ENCODE peak calls at places on chromosomes 6 and 20, in seven cellular contexts. N, W, L, T, V, I and C are unnamed samples.

GRCh38 chr6:88958842-88959241 is 4.6 kb downstream of the RNGTT start:
- DNase-seq in V (no peak), I (no peak), T (no peak), N (no peak), W (no peak), L (no peak), C (no peak)

GRCh38 chr6:90409700-90410099 is 113.1 kb upstream of the BACH2 start:
- DNase-seq in T (no peak), I (no peak), N (no peak), L (no peak), W (no peak), V (no peak), C (no peak)

GRCh38 chr6:18053555-18054445 is 66.4 kb upstream of the KIF13A start:
- DNase-seq in I (no peak), L (no peak), V (no peak), N (no peak), W (no peak), T (no peak), C (no peak)

GRCh38 chr6:54214286-54214685 is 94.0 kb upstream of the TINAG start:
- DNase-seq in L (no peak), V (no peak), N (no peak), W (no peak), I (no peak), T (no peak), C (no peak)

GRCh38 chr20:4153251-4153650 is 137.9 kb upstream of the RNF24 start:
- DNase-seq in L (no peak), I (no peak), N (no peak), W (no peak), T (no peak), V (no peak), C (no peak)

GRCh38 chr20:56247954-56248782 is at the start of gene MC3R:
- DNase-seq in V (peak; percentile 75), W (no peak), N (no peak), I (peak; percentile 30), L (no peak), T (peak; percentile 17), C (peak; percentile 55)

GRCh38 chr6:156934054-156934424 is 156.9 kb downstream of the ARID1B start:
- DNase-seq in N (no peak), L (no peak), T (no peak), I (no peak), W (no peak), V (no peak), C (no peak)

GRCh38 chr6:82783587-82784253 is 281.9 kb downstream of the UBE3D start:
- DNase-seq in I (peak; percentile 5), L (no peak), T (no peak), N (no peak), V (peak; percentile 29), W (no peak), C (peak; percentile 70)

GRCh38 chr6:134165827-134166226 is 113.4 kb upstream of the SLC2A12 start:
- DNase-seq in L (no peak), T (no peak), W (no peak), N (no peak), I (no peak), V (no peak), C (no peak)

GRCh38 chr20:17504898-17505663 is 26.1 kb downstream of the BFSP1 start:
- DNase-seq in W (no peak), I (peak; percentile 43), N (no peak), L (peak; percentile 9), T (peak; percentile 58), V (peak; percentile 78), C (peak; percentile 70)

GRCh38 chr6:85579581-85579980 is 14.1 kb downstream of the SNX14 start:
- DNase-seq in W (no peak), N (no peak), V (no peak), L (no peak), I (no peak), T (no peak), C (no peak)

GRCh38 chr6:11277275-11278206 is 45.1 kb upstream of the NEDD9 start:
- DNase-seq in N (no peak), T (peak; percentile 36), I (no peak), W (no peak), V (peak; percentile 96), L (no peak), C (no peak)

GRCh38 chr20:62351469-62352401 is 15.4 kb downstream of the LAMA5 start:
- DNase-seq in V (no peak), I (no peak), W (no peak), T (no peak), N (no peak), L (no peak), C (no peak)

GRCh38 chr20:47305667-47306066 is 50.8 kb downstream of the ZMYND8 start:
- DNase-seq in T (no peak), I (no peak), V (no peak), L (no peak), W (no peak), N (no peak), C (no peak)

GRCh38 chr6:127328043-127328442 is 15.4 kb downstream of the ECHDC1 start:
- DNase-seq in T (no peak), V (no peak), W (no peak), L (no peak), I (no peak), N (no peak), C (no peak)

GRCh38 chr6:117270121-117270959 is 5.0 kb downstream of the VGLL2 start:
- DNase-seq in L (no peak), I (peak; percentile 65), T (peak; percentile 61), W (no peak), V (peak; percentile 68), N (no peak), C (no peak)

GRCh38 chr20:47354710-47355488 is 1.6 kb downstream of the ZMYND8 start:
- DNase-seq in V (no peak), I (no peak), N (no peak), W (no peak), L (no peak), T (no peak), C (peak; percentile 30)

GRCh38 chr6:166639921-166640320 is 12.9 kb upstream of the RPS6KA2 start:
- DNase-seq in T (no peak), V (no peak), L (no peak), W (no peak), I (no peak), N (no peak), C (no peak)

GRCh38 chr6:120378582-120379220 is 955.6 kb downstream of the TBC1D32 start:
- DNase-seq in T (no peak), I (no peak), V (peak; percentile 54), L (no peak), W (peak; percentile 29), N (no peak), C (peak; percentile 82)

GRCh38 chr6:12608874-12609273 is 107.7 kb upstream of the PHACTR1 start:
- DNase-seq in L (no peak), T (no peak), N (no peak), V (no peak), W (no peak), I (no peak), C (no peak)

GRCh38 chr6:57284056-57284455 is 33.4 kb upstream of the PRIM2 start:
- DNase-seq in W (no peak), L (no peak), T (no peak), N (no peak), I (no peak), V (peak; percentile 63), C (no peak)

GRCh38 chr6:32151885-32152311 is at the start of gene PRRT1:
- DNase-seq in W (no peak), N (no peak), L (peak; percentile 15), I (no peak), T (no peak), V (peak; percentile 73), C (peak; percentile 42)

GRCh38 chr6:8888468-8888867 is 453.1 kb upstream of the SLC35B3 start:
- DNase-seq in I (no peak), N (no peak), W (no peak), L (no peak), V (no peak), T (no peak), C (peak; percentile 53)

GRCh38 chr6:49151957-49152356 is 311.1 kb downstream of the MMUT start:
- DNase-seq in V (no peak), I (no peak), T (no peak), L (no peak), N (no peak), W (no peak), C (no peak)

GRCh38 chr20:17228624-17229061 is 1.8 kb downstream of the PCSK2 start:
- DNase-seq in T (peak; percentile 48), L (peak; percentile 2), W (peak; percentile 23), V (peak; percentile 10), N (no peak), I (peak; percentile 42), C (peak; percentile 95)

GRCh38 chr20:25081730-25082497 is at the start of gene VSX1:
- DNase-seq in L (no peak), I (no peak), W (no peak), V (no peak), T (peak; percentile 58), N (no peak), C (no peak)

GRCh38 chr6:87731818-87732661 is 30.0 kb upstream of the AKIRIN2 start:
- DNase-seq in N (peak; percentile 9), I (no peak), L (peak; percentile 2), W (peak; percentile 36), T (no peak), V (peak; percentile 27), C (peak; percentile 97)

GRCh38 chr20:61442075-61442670 is 190.1 kb downstream of the CDH4 start:
- DNase-seq in L (no peak), I (no peak), N (no peak), V (no peak), T (no peak), W (no peak), C (no peak)

GRCh38 chr20:2706688-2707352 is 14.2 kb downstream of the EBF4 start:
- DNase-seq in L (no peak), V (peak; percentile 36), N (no peak), W (no peak), I (no peak), T (no peak), C (no peak)

GRCh38 chr6:112150363-112150762 is 63.0 kb downstream of the FAM229B start:
- DNase-seq in V (no peak), N (no peak), T (no peak), W (no peak), I (no peak), L (no peak), C (peak; percentile 49)

GRCh38 chr6:164795091-164795490 is 514.3 kb downstream of the C6orf118 start:
- DNase-seq in N (no peak), T (no peak), V (no peak), W (no peak), L (no peak), I (no peak), C (no peak)

GRCh38 chr6:47076422-47077344 is 34.6 kb upstream of the ADGRF1 start:
- DNase-seq in T (no peak), W (no peak), V (peak; percentile 72), L (no peak), I (no peak), N (no peak), C (peak; percentile 52)

GRCh38 chr6:43766964-43767461 is 3.0 kb upstream of the VEGFA start:
- DNase-seq in V (no peak), W (no peak), T (peak; percentile 14), L (no peak), I (no peak), N (no peak), C (no peak)

GRCh38 chr6:30507849-30508843 is 18.8 kb downstream of the HLA-E start:
- DNase-seq in W (no peak), I (no peak), L (no peak), V (no peak), T (no peak), N (no peak), C (no peak)

GRCh38 chr6:3660473-3660872 is 91.0 kb downstream of the PXDC1 start:
- DNase-seq in V (no peak), N (no peak), L (no peak), W (no peak), T (no peak), I (no peak), C (no peak)

GRCh38 chr20:33992145-33992922 is 1.4 kb upstream of the RALY start:
- DNase-seq in I (no peak), T (no peak), L (no peak), V (no peak), W (no peak), N (no peak), C (no peak)

GRCh38 chr6:148193063-148193680 is 149.5 kb upstream of the SASH1 start:
- DNase-seq in L (no peak), T (no peak), N (no peak), I (no peak), W (no peak), V (peak; percentile 41), C (peak; percentile 46)

GRCh38 chr6:136538836-136539235 is 11.4 kb downstream of the MAP7 start:
- DNase-seq in L (no peak), I (no peak), T (no peak), V (no peak), N (no peak), W (no peak), C (no peak)